ENCODE peak calls at places on chromosomes 13 and 19, in four cellular contexts. One of them, this sample, is unnamed.

GRCh38 chr19:45216677-45217076 is 28.5 kb downstream of the EXOC3L2 start:
- DNase-seq in GM12878: no peak
- DNase-seq in heart right ventricle: no peak
- DNase-seq in cardiac muscle cell: no peak
- DNase-seq in this sample: no peak

GRCh38 chr13:61779456-61779855 is 363.8 kb upstream of the PCDH20 start:
- DNase-seq in GM12878: no peak
- DNase-seq in heart right ventricle: no peak
- DNase-seq in cardiac muscle cell: no peak
- DNase-seq in this sample: no peak

GRCh38 chr13:109783447-109783814 is 3.0 kb downstream of the IRS2 start:
- DNase-seq in GM12878: no peak
- DNase-seq in heart right ventricle: no peak
- DNase-seq in cardiac muscle cell: no peak
- DNase-seq in this sample: no peak

GRCh38 chr19:5642204-5642603 is 19.3 kb downstream of the SAFB start:
- DNase-seq in GM12878: no peak
- DNase-seq in heart right ventricle: no peak
- DNase-seq in cardiac muscle cell: no peak
- DNase-seq in this sample: no peak

GRCh38 chr19:33214621-33215020 is 11.0 kb downstream of the SLC7A10 start:
- DNase-seq in GM12878: no peak
- DNase-seq in heart right ventricle: no peak
- DNase-seq in cardiac muscle cell: peak; percentile 59
- DNase-seq in this sample: no peak

GRCh38 chr13:60990032-60990733 is 425.5 kb downstream of the PCDH20 start:
- DNase-seq in GM12878: no peak
- DNase-seq in heart right ventricle: no peak
- DNase-seq in cardiac muscle cell: no peak
- DNase-seq in this sample: no peak

GRCh38 chr13:24865158-24865557 is 101.2 kb downstream of the RNF17 start:
- DNase-seq in GM12878: no peak
- DNase-seq in heart right ventricle: no peak
- DNase-seq in cardiac muscle cell: no peak
- DNase-seq in this sample: no peak

GRCh38 chr19:40465781-40466218 is 255 bp upstream of the BLVRB start:
- DNase-seq in GM12878: peak; percentile 96
- DNase-seq in heart right ventricle: peak; percentile 99
- DNase-seq in cardiac muscle cell: peak; percentile 99
- DNase-seq in this sample: peak; percentile 98

DNA sequence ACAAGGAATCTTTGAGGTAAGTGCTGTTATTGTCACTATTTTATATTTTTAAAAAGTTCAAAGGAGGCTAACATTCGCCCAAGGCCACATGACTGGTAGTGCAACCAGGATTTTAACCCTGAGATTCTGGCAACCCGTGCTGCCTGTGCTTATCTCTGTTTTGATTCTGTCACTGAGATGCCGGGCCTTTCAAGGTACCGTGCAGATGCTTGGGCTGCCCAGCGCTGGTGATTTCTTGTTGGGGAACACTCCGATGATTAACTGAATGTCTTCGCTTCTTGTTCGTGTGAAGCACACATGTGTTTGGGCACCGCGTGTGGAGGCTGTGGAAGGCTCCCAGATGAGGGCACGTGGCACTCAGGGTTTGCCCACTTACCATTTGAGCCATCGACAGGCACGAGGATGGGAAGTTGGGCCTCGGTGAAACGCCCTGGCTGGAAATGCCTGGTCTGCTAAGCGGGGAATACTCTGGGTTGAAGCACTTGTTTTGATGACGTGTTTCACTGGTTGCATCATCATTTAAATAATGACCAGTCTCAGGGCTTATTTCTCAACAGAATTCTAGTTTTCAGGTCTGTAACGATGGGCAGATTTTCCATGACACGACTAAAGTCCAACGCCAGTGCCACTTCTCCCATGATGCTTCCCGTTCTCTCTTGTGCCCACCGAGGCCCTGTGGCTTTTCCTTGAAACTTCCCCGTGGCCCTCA is 392.7 kb downstream of the FGF9 start:
- DNase-seq in GM12878: no peak
- DNase-seq in heart right ventricle: no peak
- DNase-seq in cardiac muscle cell: no peak
- DNase-seq in this sample: no peak
- H3K27me3 ChIP-seq in GM12878: no peaks in the 10 kb centered on the region
- H3K27me3 ChIP-seq in heart right ventricle: no peaks in the 10 kb centered on the region
- H3K27me3 ChIP-seq in cardiac muscle cell: no peaks in the 10 kb centered on the region
- H3K27me3 ChIP-seq in this sample: no peaks in the 10 kb centered on the region

GRCh38 chr13:73106513-73107214 is 47.9 kb downstream of the KLF5 start:
- DNase-seq in GM12878: no peak
- DNase-seq in heart right ventricle: no peak
- DNase-seq in cardiac muscle cell: no peak
- DNase-seq in this sample: no peak
- H3K27me3 ChIP-seq in GM12878: no peaks in the 10 kb centered on the region
- H3K27me3 ChIP-seq in heart right ventricle: no peaks in the 10 kb centered on the region
- H3K27me3 ChIP-seq in cardiac muscle cell: no peaks in the 10 kb centered on the region
- H3K27me3 ChIP-seq in this sample: no peaks in the 10 kb centered on the region

GRCh38 chr19:50555033-50555432 is 13.2 kb downstream of the LRRC4B start:
- DNase-seq in GM12878: no peak
- DNase-seq in heart right ventricle: no peak
- DNase-seq in cardiac muscle cell: no peak
- DNase-seq in this sample: no peak
- H3K27me3 ChIP-seq in GM12878: no peaks in the 10 kb centered on the region
- H3K27me3 ChIP-seq in heart right ventricle: peaks cover 55% of the 10 kb centered on the region
- H3K27me3 ChIP-seq in cardiac muscle cell: no peaks in the 10 kb centered on the region
- H3K27me3 ChIP-seq in this sample: no peaks in the 10 kb centered on the region

DNA sequence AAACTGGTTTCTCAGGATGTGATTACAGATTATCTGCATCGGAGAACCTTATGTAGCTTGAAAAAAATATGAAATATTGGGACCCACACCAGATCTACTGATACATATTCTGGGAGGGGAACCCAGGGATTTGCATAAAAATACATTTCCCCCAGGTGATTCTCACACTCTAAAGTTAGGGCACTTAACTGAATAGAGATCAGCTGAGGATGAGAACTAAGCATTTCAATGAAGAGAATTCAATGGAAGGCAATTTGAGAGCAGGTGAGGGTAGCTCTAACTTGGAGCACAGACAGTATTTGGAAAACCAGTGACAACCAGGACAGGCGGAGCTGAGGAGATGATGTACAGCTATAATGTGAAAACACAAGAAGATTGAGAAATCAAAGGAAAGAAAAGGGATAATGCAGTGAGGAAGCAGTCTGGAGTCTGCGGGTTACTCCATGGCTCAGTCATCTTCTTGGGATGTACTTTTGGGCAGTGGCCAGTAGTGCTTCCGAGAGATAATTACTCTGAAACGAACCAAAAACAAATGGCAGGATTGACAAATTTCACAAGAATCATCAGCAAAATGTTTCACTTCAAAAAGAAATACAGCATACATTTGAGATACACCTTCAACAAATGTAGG is 6.1 kb upstream of the OXGR1 start:
- DNase-seq in GM12878: no peak
- DNase-seq in heart right ventricle: no peak
- DNase-seq in cardiac muscle cell: no peak
- DNase-seq in this sample: no peak
- H3K27me3 ChIP-seq in GM12878: no peaks in the 10 kb centered on the region
- H3K27me3 ChIP-seq in heart right ventricle: peaks cover 55% of the 10 kb centered on the region
- H3K27me3 ChIP-seq in cardiac muscle cell: peaks cover 74% of the 10 kb centered on the region
- H3K27me3 ChIP-seq in this sample: no peaks in the 10 kb centered on the region

GRCh38 chr13:97205465-97205864 is 16.7 kb upstream of the MBNL2 start:
- DNase-seq in GM12878: no peak
- DNase-seq in heart right ventricle: no peak
- DNase-seq in cardiac muscle cell: no peak
- DNase-seq in this sample: no peak
- H3K27me3 ChIP-seq in GM12878: no peaks in the 10 kb centered on the region
- H3K27me3 ChIP-seq in heart right ventricle: no peaks in the 10 kb centered on the region
- H3K27me3 ChIP-seq in cardiac muscle cell: no peaks in the 10 kb centered on the region
- H3K27me3 ChIP-seq in this sample: no peaks in the 10 kb centered on the region